ENCODE peak calls at places on chromosomes 1 and 21, in seven cellular contexts. K, E, D, M, W, T and F are unnamed samples.
A peak's percentile ranks its signal among the peaks of the same experiment; 100 is the strongest.

GRCh38 chr1:178046856-178047255 is 47.0 kb upstream of the RASAL2 start:
- DNase-seq in M (no peak), D (no peak), W (no peak), T (no peak), E (no peak), K (no peak), F (no peak)

GRCh38 chr1:205298191-205298994 is 23.2 kb downstream of the NUAK2 start:
- DNase-seq in E (no peak), D (no peak), W (no peak), M (no peak), T (no peak), K (peak; percentile 86), F (no peak)

GRCh38 chr1:15760520-15761211 is 2.1 kb downstream of the FBLIM1 start:
- DNase-seq in W (no peak), K (peak; percentile 87), E (no peak), M (no peak), D (no peak), T (peak; percentile 64), F (no peak)

GRCh38 chr21:38993561-38993960 is 187.8 kb downstream of the ETS2 start:
- DNase-seq in E (no peak), T (peak; percentile 77), D (no peak), K (peak; percentile 92), W (peak; percentile 81), M (peak; percentile 89), F (peak; percentile 90)

GRCh38 chr1:24786191-24786590 is 40.9 kb downstream of the CLIC4 start:
- DNase-seq in W (no peak), T (no peak), M (no peak), K (peak; percentile 73), D (no peak), E (no peak), F (no peak)

GRCh38 chr1:167795810-167796740 is 74.3 kb downstream of the MPZL1 start:
- DNase-seq in D (no peak), K (no peak), E (no peak), T (peak; percentile 66), W (no peak), M (no peak), F (no peak)

GRCh38 chr1:109788695-109789521 is 25.2 kb upstream of the EPS8L3 start:
- DNase-seq in D (peak; percentile 32), E (peak; percentile 10), T (no peak), M (no peak), W (no peak), K (no peak), F (no peak)

GRCh38 chr1:114715952-114716303 is 643 bp downstream of the NRAS start:
- DNase-seq in D (no peak), K (no peak), M (no peak), E (no peak), T (no peak), W (no peak), F (no peak)

GRCh38 chr1:47830021-47830420 is 167.2 kb downstream of the TRABD2B start:
- DNase-seq in K (no peak), M (no peak), W (no peak), E (no peak), D (peak; percentile 10), T (no peak), F (no peak)

GRCh38 chr1:226172589-226172988 is 14.0 kb downstream of the ACBD3 start:
- DNase-seq in M (no peak), T (no peak), E (no peak), D (no peak), W (no peak), K (no peak), F (no peak)

GRCh38 chr1:3454811-3455618 is 550 bp downstream of the ARHGEF16 start:
- DNase-seq in K (no peak), T (peak; percentile 46), M (no peak), D (no peak), W (no peak), E (no peak), F (no peak)

GRCh38 chr1:178912597-178912996 is 41.7 kb upstream of the ANGPTL1 start:
- DNase-seq in E (no peak), D (no peak), K (no peak), M (no peak), T (no peak), W (no peak), F (peak; percentile 2)

GRCh38 chr1:33445108-33445507 is 14.2 kb upstream of the PHC2 start:
- DNase-seq in M (no peak), K (no peak), T (no peak), W (no peak), D (no peak), E (no peak), F (no peak)

GRCh38 chr1:157178490-157178889 is 40.3 kb upstream of the ETV3 start:
- DNase-seq in D (no peak), K (no peak), T (no peak), W (no peak), E (no peak), M (no peak), F (no peak)

GRCh38 chr1:202329891-202330290 is 11.8 kb downstream of the UBE2T start:
- DNase-seq in D (no peak), K (no peak), E (no peak), T (no peak), W (no peak), M (no peak), F (no peak)

GRCh38 chr1:94094466-94095111 is 26.4 kb downstream of the ABCA4 start:
- DNase-seq in M (peak; percentile 61), D (no peak), K (peak; percentile 93), E (no peak), T (peak; percentile 83), W (peak; percentile 63), F (no peak)

GRCh38 chr1:10473145-10473765 is 926 bp upstream of the DFFA start:
- DNase-seq in E (peak; percentile 40), T (no peak), W (no peak), D (no peak), K (no peak), M (no peak), F (no peak)

GRCh38 chr1:184061396-184062003 is 10.0 kb downstream of the TSEN15 start:
- DNase-seq in M (no peak), E (no peak), D (no peak), K (peak; percentile 58), T (no peak), W (no peak), F (no peak)

GRCh38 chr1:154463512-154463990 is 38.5 kb upstream of the TDRD10 start:
- DNase-seq in E (no peak), M (no peak), W (peak; percentile 54), D (no peak), T (no peak), K (no peak), F (no peak)

GRCh38 chr1:240912821-240913220 is 300.9 kb upstream of the GREM2 start:
- DNase-seq in T (no peak), D (no peak), M (no peak), W (no peak), K (no peak), E (no peak), F (no peak)

GRCh38 chr1:27377760-27378495 is 3.3 kb upstream of the FCN3 start:
- DNase-seq in T (no peak), W (no peak), E (no peak), D (no peak), K (no peak), M (peak; percentile 47), F (no peak)

GRCh38 chr1:160419150-160419837 is 18.9 kb downstream of the VANGL2 start:
- DNase-seq in E (no peak), M (no peak), D (no peak), W (no peak), K (no peak), T (no peak), F (no peak)

GRCh38 chr1:53553734-53554509 is 94.7 kb downstream of the DMRTB1 start:
- DNase-seq in D (peak; percentile 17), K (no peak), T (no peak), W (no peak), M (no peak), E (no peak), F (no peak)

GRCh38 chr1:28983509-28984310 is 69.3 kb downstream of the EPB41 start:
- DNase-seq in E (no peak), M (no peak), T (peak; percentile 46), W (no peak), K (no peak), D (no peak), F (no peak)

GRCh38 chr1:28984311-28984684 is 69.9 kb downstream of the EPB41 start:
- DNase-seq in W (no peak), M (no peak), E (no peak), K (no peak), T (no peak), D (no peak), F (no peak)

GRCh38 chr1:28986296-28986910 is 72.0 kb downstream of the EPB41 start:
- DNase-seq in T (no peak), W (no peak), K (no peak), E (peak; percentile 51), D (no peak), M (no peak), F (no peak)

GRCh38 chr1:28983091-28983490 is 68.7 kb downstream of the EPB41 start:
- DNase-seq in E (no peak), W (no peak), M (no peak), D (no peak), T (no peak), K (no peak), F (no peak)

DNA sequence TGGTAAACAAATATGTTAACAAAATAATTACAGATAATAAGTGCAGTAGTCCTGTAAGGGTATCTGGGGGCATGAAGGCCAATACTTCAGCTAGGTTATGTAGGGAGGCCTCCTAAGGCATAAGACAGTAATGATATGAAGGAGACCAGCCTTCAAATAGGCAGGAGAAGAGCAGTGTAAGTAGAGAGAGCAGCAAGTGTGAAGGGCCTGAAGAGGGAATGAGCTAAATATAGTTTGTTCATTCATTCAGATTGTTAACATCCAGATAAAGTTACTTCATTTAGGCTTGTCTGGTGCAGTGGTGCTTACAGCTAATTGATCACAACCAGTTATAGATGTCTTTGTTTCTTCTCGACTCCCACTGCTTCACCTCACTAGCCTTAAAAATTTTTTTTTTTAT is 71.1 kb downstream of the EPB41 start:
- DNase-seq in W (no peak), T (no peak), D (no peak), K (no peak), M (no peak), E (no peak), F (no peak)
- TF ChIP-seq CTCF in W (no peak), T (no peak), D (no peak), K (no peak), M (no peak), E (no peak), F (no peak)

DNA sequence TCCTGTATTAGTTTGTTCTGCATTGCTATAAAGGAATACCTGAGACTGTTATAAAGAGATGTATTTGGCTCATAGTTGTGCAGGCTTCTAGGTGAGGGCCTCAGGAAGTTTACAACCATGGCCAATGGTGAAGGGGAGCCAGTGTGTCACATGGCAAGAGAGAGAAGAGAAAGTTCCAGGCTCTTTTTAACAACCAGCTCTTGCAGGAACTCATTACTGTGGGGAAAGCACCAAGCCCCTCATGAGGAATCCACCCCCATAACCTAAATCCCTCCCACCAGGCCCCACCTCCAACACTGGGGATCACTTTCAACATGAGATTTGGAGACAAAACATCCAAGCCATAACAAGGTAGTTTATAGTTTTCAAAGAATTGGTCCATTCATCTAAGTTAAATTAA is 5.0 kb upstream of the MEAF6 start:
- DNase-seq in E (no peak), M (no peak), K (no peak), T (no peak), W (no peak), D (no peak), F (no peak)
- H3K4me3 ChIP-seq in E (no peak overlapping the region), M (no peak overlapping the region), K (no peak overlapping the region), T (no peak overlapping the region), W (no peak overlapping the region), D (no peak overlapping the region), F (no peak overlapping the region)

GRCh38 chr1:31938184-31938975 is at the start of gene PTP4A2:
- DNase-seq in M (peak; percentile 82), D (peak; percentile 94), W (peak; percentile 87), E (peak; percentile 94), T (peak; percentile 95), K (peak; percentile 94), F (peak; percentile 83)
- TF ChIP-seq CTCF in M (peak; percentile 95), D (no peak), W (no peak), E (peak; percentile 40), T (no peak), K (peak; percentile 17), F (no peak)

GRCh38 chr1:43934279-43934985 is 831 bp downstream of the ARTN start:
- DNase-seq in T (peak; percentile 44), D (peak; percentile 76), W (no peak), E (peak; percentile 70), M (no peak), K (peak; percentile 66), F (no peak)
- H3K4me3 ChIP-seq in T (no peak overlapping the region), D (no peak overlapping the region), W (no peak overlapping the region), E (no peak overlapping the region), M (no peak overlapping the region), K (no peak overlapping the region), F (no peak overlapping the region)